ENCODE peak calls at places on chromosomes 13 and 19, in six cellular contexts. C is NB4, A is AG04449, P is GM06990, N is AG10803, Q is A549. F is an unnamed sample.

GRCh38 chr19:15935167-15935702 is 906 bp upstream of the CYP4F11 start:
- DNase-seq in C (no peak), P (no peak), A (no peak), N (no peak), Q (peak), F (no peak)

GRCh38 chr13:80255946-80256345 is 85.0 kb downstream of the SPRY2 start:
- DNase-seq in N (no peak), P (no peak), C (no peak), Q (no peak), A (no peak), F (no peak)

GRCh38 chr19:4744451-4745170 is 21.0 kb upstream of the DPP9 start:
- DNase-seq in C (peak), N (peak), P (no peak), Q (no peak), A (peak), F (peak)

GRCh38 chr19:54616057-54616456 is 14.2 kb upstream of the LILRB1 start:
- DNase-seq in A (no peak), C (no peak), Q (no peak), P (peak), N (no peak), F (no peak)

GRCh38 chr19:33676999-33677665 is 55.4 kb downstream of the CHST8 start:
- DNase-seq in C (no peak), P (no peak), Q (no peak), N (no peak), A (no peak), F (no peak)

GRCh38 chr13:41864658-41865057 is 96.3 kb downstream of the VWA8 start:
- DNase-seq in A (no peak), C (peak), N (peak), P (no peak), Q (no peak), F (no peak)

GRCh38 chr13:40514797-40515196 is 151.6 kb downstream of the FOXO1 start:
- DNase-seq in P (no peak), A (no peak), N (no peak), C (no peak), Q (no peak), F (no peak)

GRCh38 chr13:110575322-110576069 is 14.0 kb upstream of the RAB20 start:
- DNase-seq in P (peak), N (peak), C (peak), A (no peak), Q (no peak), F (no peak)

GRCh38 chr13:44259045-44260042 is 114.3 kb upstream of the SERP2 start:
- DNase-seq in P (peak), A (no peak), N (peak), Q (no peak), C (peak), F (no peak)

GRCh38 chr13:20441879-20442278 is 83.8 kb downstream of the CRYL1 start:
- DNase-seq in A (no peak), C (no peak), Q (no peak), N (no peak), P (no peak), F (no peak)

GRCh38 chr13:73989244-73989843 is 144.9 kb downstream of the KLF12 start:
- DNase-seq in A (no peak), Q (no peak), N (no peak), P (no peak), C (no peak), F (no peak)

GRCh38 chr13:111204438-111205177 is 89.5 kb downstream of the ARHGEF7 start:
- DNase-seq in A (no peak), P (no peak), Q (no peak), N (peak), C (peak), F (peak)

GRCh38 chr19:42316223-42317211 is 3.4 kb downstream of the TMEM145 start:
- DNase-seq in A (no peak), P (no peak), Q (no peak), C (peak), N (peak), F (no peak)

GRCh38 chr13:110403315-110403714 is 96.2 kb downstream of the COL4A2 start:
- DNase-seq in C (no peak), Q (no peak), N (peak), A (peak), P (no peak), F (no peak)

GRCh38 chr13:45564108-45564507 is 51.4 kb downstream of the ERICH6B start:
- DNase-seq in P (no peak), A (peak), N (peak), Q (no peak), C (peak), F (no peak)

GRCh38 chr13:48908381-48909087 is 67.2 kb upstream of the FNDC3A start:
- DNase-seq in P (no peak), N (peak), A (no peak), Q (no peak), C (no peak), F (peak)

GRCh38 chr19:48090281-48090802 is 20.3 kb downstream of the PLA2G4C start:
- DNase-seq in A (no peak), P (no peak), C (peak), Q (no peak), N (peak), F (no peak)

GRCh38 chr19:15433519-15434069 is 14.8 kb upstream of the AKAP8L start:
- DNase-seq in C (no peak), Q (no peak), P (no peak), N (no peak), A (no peak), F (no peak)

GRCh38 chr19:566403-566802 is 6.0 kb upstream of the BSG start:
- DNase-seq in Q (no peak), P (no peak), N (peak), C (peak), A (no peak), F (no peak)

GRCh38 chr13:114152285-114152645 is 19.8 kb upstream of the RASA3 start:
- DNase-seq in Q (no peak), C (no peak), A (no peak), P (no peak), N (no peak), F (no peak)

GRCh38 chr13:114151031-114151430 is 18.6 kb upstream of the RASA3 start:
- DNase-seq in P (no peak), C (no peak), N (no peak), A (no peak), Q (no peak), F (no peak)

GRCh38 chr13:114149774-114150740 is 17.6 kb upstream of the RASA3 start:
- DNase-seq in P (no peak), A (no peak), Q (no peak), C (no peak), N (no peak), F (no peak)

GRCh38 chr13:114152831-114153371 is 20.5 kb upstream of the RASA3 start:
- DNase-seq in Q (no peak), N (peak), P (no peak), C (peak), A (no peak), F (peak)

GRCh38 chr13:114151565-114152284 is 19.3 kb upstream of the RASA3 start:
- DNase-seq in P (no peak), Q (no peak), C (peak), A (no peak), N (no peak), F (no peak)
- TF ChIP-seq CTCF in P (no peak), Q (no peak), C (no peak), A (no peak), N (no peak), F (no peak)

DNA sequence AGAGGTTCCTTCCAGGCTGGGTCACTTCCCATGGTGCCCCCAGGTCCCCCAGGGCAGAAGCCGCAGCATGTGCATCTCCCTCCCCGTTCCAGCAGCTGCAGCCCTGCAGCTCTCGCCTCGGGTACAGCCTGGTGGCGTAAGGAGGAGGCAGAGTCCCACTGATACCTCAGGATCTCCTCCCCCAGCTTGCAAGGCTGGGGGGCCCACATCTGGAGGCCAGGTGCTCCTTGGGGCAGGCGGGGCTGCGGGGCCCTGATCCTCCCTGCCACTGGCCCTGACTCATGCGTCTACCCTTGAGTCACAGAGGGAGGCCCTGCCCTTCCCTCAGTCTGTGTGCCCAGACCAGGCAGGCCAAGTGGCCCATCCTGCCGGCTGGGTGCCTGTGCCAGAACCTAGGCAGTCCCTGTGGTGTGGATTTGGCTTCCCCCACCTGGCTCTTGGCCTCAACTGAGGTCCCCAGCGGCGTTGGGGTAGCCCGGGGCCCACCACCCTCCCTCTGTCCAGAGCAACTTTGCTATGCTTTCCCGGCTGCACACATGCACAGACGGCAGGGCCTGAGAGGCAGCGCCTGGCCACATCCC is 12.8 kb downstream of the YIPF2 start:
- DNase-seq in Q (no peak), P (no peak), A (peak), N (peak), C (peak), F (peak)
- TF ChIP-seq CTCF in Q (no peak), P (no peak), A (peak), N (peak), C (no peak), F (peak)

GRCh38 chr13:51849145-51850101 is 4.4 kb upstream of the TMEM272 start:
- DNase-seq in P (peak), A (no peak), Q (peak), N (no peak), C (peak), F (no peak)
- TF ChIP-seq CTCF in P (peak), A (peak), Q (peak), N (peak), C (peak), F (peak)

DNA sequence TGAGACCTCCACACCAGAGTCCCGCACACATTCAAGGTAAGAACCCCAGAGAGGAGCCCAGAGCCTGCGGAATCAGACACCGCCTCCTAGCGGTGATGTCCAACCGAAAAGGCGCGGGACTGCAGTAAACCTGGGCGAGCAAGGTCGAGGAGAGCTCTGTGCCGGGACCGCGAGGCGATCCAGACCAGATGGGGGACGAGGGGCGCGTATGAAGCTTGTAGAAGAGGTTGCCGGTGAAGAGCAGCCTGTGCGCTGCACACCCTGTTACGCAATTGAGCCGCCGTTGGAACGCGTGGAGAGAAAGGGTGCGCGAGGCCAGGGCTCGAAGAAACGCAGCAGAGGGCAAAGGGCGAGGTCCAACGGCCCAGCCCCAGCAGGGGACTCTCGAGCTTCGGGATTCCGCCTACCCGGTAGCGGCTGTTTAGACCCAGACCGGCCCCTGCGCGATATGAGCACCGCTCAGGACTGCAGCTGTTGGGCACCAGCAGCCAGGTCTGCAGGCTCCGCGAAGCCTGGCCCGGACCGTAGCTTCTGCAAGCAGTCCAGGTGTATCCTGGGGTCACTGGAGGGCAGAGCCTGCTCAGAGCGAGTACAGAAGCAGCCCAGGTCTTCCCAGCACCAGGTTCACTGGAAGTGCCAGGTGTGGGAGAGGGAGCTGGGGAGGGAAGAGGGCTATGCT is 65.9 kb upstream of the ZNF599 start:
- DNase-seq in A (no peak), P (no peak), Q (no peak), N (peak), C (peak), F (no peak)
- TF ChIP-seq CTCF in A (no peak), P (no peak), Q (peak), N (peak), C (no peak), F (peak)

GRCh38 chr13:35826626-35827254 is 304.4 kb downstream of the DCLK1 start:
- DNase-seq in Q (no peak), N (no peak), C (peak), A (no peak), P (no peak), F (no peak)
- TF ChIP-seq CTCF in Q (peak), N (no peak), C (peak), A (no peak), P (peak), F (peak)

DNA sequence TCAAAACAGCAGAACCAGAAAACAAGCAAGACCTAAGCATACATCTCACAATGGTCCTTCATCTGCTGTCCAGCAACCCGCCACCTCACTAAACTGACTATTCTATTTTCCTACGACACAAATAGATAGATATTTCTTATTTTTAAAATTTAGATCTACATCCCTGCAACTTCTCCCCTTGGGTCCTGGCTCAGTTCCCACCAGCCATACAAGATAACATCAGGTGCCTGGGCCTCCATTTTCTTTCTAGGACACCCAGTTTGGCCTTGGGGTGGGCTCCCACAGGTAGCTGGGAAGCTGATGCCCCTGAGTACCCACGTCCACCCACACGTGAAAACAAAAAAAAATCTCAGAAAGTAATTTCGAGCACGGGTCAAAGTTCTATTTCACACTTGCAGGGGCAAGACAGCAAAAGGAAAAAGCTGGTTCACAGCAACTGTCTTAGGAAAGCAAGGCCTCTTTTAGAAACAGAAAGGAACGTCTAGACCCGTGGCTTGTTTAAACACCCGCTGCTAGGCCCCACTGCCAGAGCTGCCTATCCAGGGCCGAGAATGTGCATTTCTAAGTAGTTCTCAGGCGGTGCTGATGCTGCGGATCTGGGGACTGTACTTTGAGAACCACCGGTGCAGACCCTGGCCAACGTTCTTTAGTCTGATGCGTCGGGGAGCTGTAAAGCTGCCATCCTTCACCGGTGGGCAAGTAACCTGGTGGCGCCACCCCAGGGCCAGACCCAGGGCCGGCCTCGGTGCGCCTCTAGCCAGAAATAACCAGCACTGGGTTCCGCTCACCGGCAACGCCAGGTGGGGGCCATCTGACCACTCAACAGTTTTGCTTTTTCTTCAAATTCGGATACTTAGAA is 47.3 kb downstream of the TGDS start:
- DNase-seq in P (no peak), N (peak), A (no peak), C (no peak), Q (peak), F (no peak)
- TF ChIP-seq CTCF in P (peak), N (no peak), A (peak), C (no peak), Q (peak), F (no peak)

GRCh38 chr13:78121001-78121400 is 202.4 kb upstream of the EDNRB start:
- DNase-seq in C (no peak), N (no peak), P (no peak), Q (no peak), A (no peak), F (no peak)

GRCh38 chr13:78121459-78122348 is 203.1 kb upstream of the EDNRB start:
- DNase-seq in Q (peak), A (no peak), P (peak), N (peak), C (peak), F (peak)
- TF ChIP-seq CTCF in Q (peak), A (peak), P (peak), N (peak), C (peak), F (peak)

DNA sequence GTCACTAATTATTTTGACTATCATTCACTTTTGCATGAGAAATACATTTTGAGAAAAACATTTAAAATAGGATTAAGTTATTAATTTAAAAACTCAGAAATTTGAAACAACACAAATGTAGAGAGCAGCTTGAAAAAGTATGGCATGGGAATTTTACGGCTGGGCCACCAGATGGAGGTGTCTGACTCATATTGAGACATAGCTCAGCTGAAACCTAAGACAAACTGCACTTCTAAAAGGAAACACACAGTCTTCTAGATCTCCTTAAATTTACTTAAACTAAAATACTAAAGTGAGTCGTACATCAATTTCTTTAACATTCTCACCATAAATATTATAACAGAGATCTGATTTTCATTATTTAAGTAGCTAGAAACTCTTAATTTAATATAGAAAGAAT is 41.9 kb upstream of the POSTN start:
- DNase-seq in N (peak), P (no peak), A (no peak), C (peak), Q (peak), F (peak)
- TF ChIP-seq CTCF in N (peak), P (no peak), A (peak), C (peak), Q (peak), F (peak)

F was measured in AG09319.